ENCODE peak calls at places on chromosomes 7 and 10, in six cellular contexts. One of them, this sample, is unnamed.

GRCh38 chr7:116630932-116631449 is 41.0 kb upstream of the MET start:
- DNase-seq in mucosa of gallbladder: peak
- DNase-seq in GM20000: no peak
- DNase-seq in stimulated activated CD8-positive, alpha-beta memory T cell treated with anti-CD3 and anti-CD28 coated beads, Interleukin-7, amount 100 ng/mL, for 24 hours: no peak
- DNase-seq in neural crest cell: no peak
- DNase-seq in HEK293T: peak
- DNase-seq in this sample: no peak

GRCh38 chr10:21145751-21146445 is 248.8 kb upstream of the NEBL start:
- DNase-seq in mucosa of gallbladder: no peak
- DNase-seq in neural crest cell: peak
- DNase-seq in GM20000: no peak
- DNase-seq in HEK293T: no peak
- DNase-seq in stimulated activated CD8-positive, alpha-beta memory T cell treated with anti-CD3 and anti-CD28 coated beads, Interleukin-7, amount 100 ng/mL, for 24 hours: no peak
- DNase-seq in this sample: no peak

GRCh38 chr10:20976390-20976789 is 79.3 kb upstream of the NEBL start:
- DNase-seq in neural crest cell: no peak
- DNase-seq in stimulated activated CD8-positive, alpha-beta memory T cell treated with anti-CD3 and anti-CD28 coated beads, Interleukin-7, amount 100 ng/mL, for 24 hours: no peak
- DNase-seq in GM20000: no peak
- DNase-seq in HEK293T: no peak
- DNase-seq in mucosa of gallbladder: no peak
- DNase-seq in this sample: no peak

GRCh38 chr10:95247200-95247880 is 43.5 kb downstream of the PDLIM1 start:
- DNase-seq in mucosa of gallbladder: no peak
- DNase-seq in stimulated activated CD8-positive, alpha-beta memory T cell treated with anti-CD3 and anti-CD28 coated beads, Interleukin-7, amount 100 ng/mL, for 24 hours: no peak
- DNase-seq in HEK293T: no peak
- DNase-seq in GM20000: no peak
- DNase-seq in neural crest cell: no peak
- DNase-seq in this sample: no peak

GRCh38 chr10:114420811-114421485 is 16.6 kb upstream of the AFAP1L2 start:
- DNase-seq in GM20000: no peak
- DNase-seq in neural crest cell: no peak
- DNase-seq in stimulated activated CD8-positive, alpha-beta memory T cell treated with anti-CD3 and anti-CD28 coated beads, Interleukin-7, amount 100 ng/mL, for 24 hours: no peak
- DNase-seq in mucosa of gallbladder: no peak
- DNase-seq in HEK293T: no peak
- DNase-seq in this sample: no peak

GRCh38 chr7:95772771-95773581 is 622 bp downstream of the DYNC1I1 start:
- DNase-seq in GM20000: no peak
- DNase-seq in HEK293T: no peak
- DNase-seq in stimulated activated CD8-positive, alpha-beta memory T cell treated with anti-CD3 and anti-CD28 coated beads, Interleukin-7, amount 100 ng/mL, for 24 hours: no peak
- DNase-seq in mucosa of gallbladder: no peak
- DNase-seq in neural crest cell: no peak
- DNase-seq in this sample: no peak

GRCh38 chr7:33921216-33921938 is 16.0 kb downstream of the BMPER start:
- DNase-seq in GM20000: no peak
- DNase-seq in HEK293T: no peak
- DNase-seq in mucosa of gallbladder: peak
- DNase-seq in stimulated activated CD8-positive, alpha-beta memory T cell treated with anti-CD3 and anti-CD28 coated beads, Interleukin-7, amount 100 ng/mL, for 24 hours: no peak
- DNase-seq in neural crest cell: no peak
- DNase-seq in this sample: no peak

GRCh38 chr10:28111712-28112111 is 112.8 kb upstream of the ODAD2 start:
- DNase-seq in stimulated activated CD8-positive, alpha-beta memory T cell treated with anti-CD3 and anti-CD28 coated beads, Interleukin-7, amount 100 ng/mL, for 24 hours: no peak
- DNase-seq in neural crest cell: no peak
- DNase-seq in HEK293T: no peak
- DNase-seq in GM20000: no peak
- DNase-seq in mucosa of gallbladder: no peak
- DNase-seq in this sample: no peak

GRCh38 chr10:71723301-71723700 is 3.7 kb upstream of the C10orf105 start:
- DNase-seq in stimulated activated CD8-positive, alpha-beta memory T cell treated with anti-CD3 and anti-CD28 coated beads, Interleukin-7, amount 100 ng/mL, for 24 hours: no peak
- DNase-seq in GM20000: no peak
- DNase-seq in neural crest cell: no peak
- DNase-seq in HEK293T: no peak
- DNase-seq in mucosa of gallbladder: no peak
- DNase-seq in this sample: no peak

GRCh38 chr7:133650067-133650466 is 397.2 kb downstream of the EXOC4 start:
- DNase-seq in GM20000: no peak
- DNase-seq in HEK293T: no peak
- DNase-seq in mucosa of gallbladder: no peak
- DNase-seq in neural crest cell: no peak
- DNase-seq in stimulated activated CD8-positive, alpha-beta memory T cell treated with anti-CD3 and anti-CD28 coated beads, Interleukin-7, amount 100 ng/mL, for 24 hours: no peak
- DNase-seq in this sample: no peak

This sample was measured in omental fat pad.